ENCODE peak calls at places on chromosome 9, in seven cellular contexts. X is MM.1S, Q is IMR-90, C is GM23338, B is H9, G is GM23248, D is OCI-LY7. M is an unnamed sample.

GRCh38 chr9:115637661-115638060 is 515.9 kb upstream of the PAPPA start:
- DNase-seq in X (no peak), Q (no peak), C (no peak), B (no peak), G (peak; percentile 21), D (no peak), M (no peak)

GRCh38 chr9:70111042-70111602 is 67.5 kb downstream of the MAMDC2 start:
- DNase-seq in X (peak; percentile 68), Q (peak; percentile 81), C (peak; percentile 93), B (peak; percentile 85), G (peak; percentile 75), D (peak; percentile 65), M (peak; percentile 73)

GRCh38 chr9:37905776-37906175 is 1.8 kb upstream of the SLC25A51 start:
- DNase-seq in X (no peak), Q (no peak), C (no peak), B (no peak), G (no peak), D (no peak), M (no peak)

GRCh38 chr9:23621924-23622323 is 204.1 kb downstream of the ELAVL2 start:
- DNase-seq in X (no peak), Q (no peak), C (no peak), B (no peak), G (no peak), D (no peak), M (peak; percentile 97)

GRCh38 chr9:131839281-131840084 is 99.6 kb upstream of the RAPGEF1 start:
- DNase-seq in X (no peak), Q (peak; percentile 65), C (no peak), B (no peak), G (peak; percentile 82), D (no peak), M (no peak)

GRCh38 chr9:77534376-77535057 is 113.6 kb downstream of the GNA14 start:
- DNase-seq in X (no peak), Q (no peak), C (peak; percentile 75), B (peak; percentile 70), G (no peak), D (no peak), M (peak; percentile 66)

GRCh38 chr9:136576269-136576626 is 30.4 kb upstream of the NOTCH1 start:
- DNase-seq in X (no peak), Q (peak; percentile 33), C (no peak), B (no peak), G (peak; percentile 59), D (no peak), M (no peak)

GRCh38 chr9:86821011-86821845 is 126.1 kb downstream of the GAS1 start:
- DNase-seq in X (no peak), Q (peak; percentile 36), C (no peak), B (no peak), G (peak; percentile 63), D (no peak), M (no peak)

GRCh38 chr9:130297371-130297770 is 31.8 kb downstream of the HMCN2 start:
- DNase-seq in X (no peak), Q (no peak), C (no peak), B (no peak), G (no peak), D (no peak), M (no peak)

GRCh38 chr9:93577045-93577939 is 908 bp downstream of the PHF2 start:
- DNase-seq in X (peak; percentile 32), Q (no peak), C (peak; percentile 59), B (no peak), G (peak; percentile 60), D (peak; percentile 49), M (peak; percentile 24)

GRCh38 chr9:81118416-81118815 is 570.9 kb downstream of the TLE1 start:
- DNase-seq in X (no peak), Q (peak; percentile 31), C (no peak), B (no peak), G (no peak), D (no peak), M (no peak)

GRCh38 chr9:104025945-104026344 is 68.2 kb upstream of the SMC2 start:
- DNase-seq in X (no peak), Q (peak; percentile 7), C (no peak), B (no peak), G (peak; percentile 25), D (no peak), M (no peak)

GRCh38 chr9:128159073-128159783 is 837 bp upstream of the BBLN start:
- DNase-seq in X (peak; percentile 31), Q (no peak), C (no peak), B (no peak), G (peak; percentile 12), D (peak; percentile 31), M (no peak)

GRCh38 chr9:20579544-20580309 is 42.6 kb downstream of the MLLT3 start:
- DNase-seq in X (no peak), Q (no peak), C (no peak), B (no peak), G (no peak), D (no peak), M (no peak)

GRCh38 chr9:106920091-106920490 is 57.1 kb downstream of the ZNF462 start:
- DNase-seq in X (no peak), Q (no peak), C (no peak), B (no peak), G (no peak), D (no peak), M (no peak)

GRCh38 chr9:106921989-106922388 is 59.0 kb downstream of the ZNF462 start:
- DNase-seq in X (no peak), Q (peak; percentile 73), C (no peak), B (no peak), G (peak; percentile 58), D (no peak), M (no peak)

GRCh38 chr9:106918825-106919509 is 56.0 kb downstream of the ZNF462 start:
- DNase-seq in X (peak; percentile 69), Q (no peak), C (no peak), B (no peak), G (no peak), D (no peak), M (no peak)

GRCh38 chr9:106921341-106921899 is 58.5 kb downstream of the ZNF462 start:
- DNase-seq in X (peak; percentile 90), Q (peak; percentile 84), C (peak; percentile 21), B (no peak), G (peak; percentile 59), D (no peak), M (peak; percentile 25)

DNA sequence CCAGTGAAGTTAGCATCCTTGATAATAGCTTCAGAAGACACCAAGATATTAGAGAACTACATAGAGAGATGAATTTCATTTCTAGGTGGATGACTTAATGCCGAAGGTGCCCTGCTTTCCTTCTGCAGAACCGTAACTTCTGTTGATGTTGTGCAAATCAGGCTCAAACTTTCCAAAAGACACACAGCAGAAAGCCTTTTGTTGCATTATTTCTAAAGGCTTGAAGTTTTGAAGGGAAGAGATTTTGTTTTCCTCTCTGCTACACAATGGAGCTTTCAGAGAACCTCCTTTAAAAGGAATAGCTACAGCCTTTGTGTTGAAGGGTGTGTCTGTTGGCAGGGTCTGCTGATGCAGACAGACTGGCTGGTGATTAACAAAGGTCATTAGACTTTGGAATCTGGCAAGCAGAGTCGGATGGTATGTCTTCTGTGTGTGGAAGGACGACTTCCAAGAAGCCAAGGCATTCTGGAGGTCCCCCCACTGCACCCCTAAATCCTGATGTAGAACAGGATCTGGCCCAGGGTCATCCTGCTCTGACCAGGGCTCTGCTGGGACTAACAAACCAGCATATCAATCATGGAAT is 57.8 kb downstream of the ZNF462 start:
- DNase-seq in X (no peak), Q (peak; percentile 21), C (no peak), B (no peak), G (peak; percentile 69), D (no peak), M (peak; percentile 44)
- H2AFZ ChIP-seq in X (peak overlapping the region; percentile 61), Q (no peak overlapping the region), C (no peak overlapping the region), B (no peak overlapping the region), G (peak overlapping the region; percentile 78), D (no peak overlapping the region), M (no peak overlapping the region)

DNA sequence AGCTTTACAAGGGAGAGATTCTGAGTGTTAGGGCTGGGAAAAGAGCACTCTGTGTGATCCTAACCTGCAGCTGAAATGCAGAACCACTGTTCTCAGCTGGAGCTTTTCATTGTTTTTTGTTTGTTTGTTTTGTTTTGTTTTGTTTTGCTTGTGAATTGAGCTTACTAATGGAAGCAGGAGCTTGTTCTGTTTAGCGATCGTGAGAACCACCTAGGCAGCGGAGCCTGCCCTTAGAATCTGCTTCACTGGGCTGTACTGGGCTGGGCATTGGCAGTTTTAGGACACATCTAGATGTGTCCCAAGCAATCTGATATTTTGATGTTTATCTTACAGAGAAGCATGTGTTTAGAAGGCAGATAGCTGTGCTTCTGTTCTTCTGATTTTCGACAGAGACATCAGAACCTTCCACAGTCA is 14.3 kb downstream of the SYK start:
- DNase-seq in X (no peak), Q (no peak), C (no peak), B (no peak), G (no peak), D (no peak), M (no peak)
- H3K4me1 ChIP-seq in X (no peaks in the 10 kb centered on the region), Q (no peaks in the 10 kb centered on the region), C (no peaks in the 10 kb centered on the region), B (no peaks in the 10 kb centered on the region), G (no peaks in the 10 kb centered on the region), D (peaks cover 56% of the 10 kb centered on the region), M (no peaks in the 10 kb centered on the region)

DNA sequence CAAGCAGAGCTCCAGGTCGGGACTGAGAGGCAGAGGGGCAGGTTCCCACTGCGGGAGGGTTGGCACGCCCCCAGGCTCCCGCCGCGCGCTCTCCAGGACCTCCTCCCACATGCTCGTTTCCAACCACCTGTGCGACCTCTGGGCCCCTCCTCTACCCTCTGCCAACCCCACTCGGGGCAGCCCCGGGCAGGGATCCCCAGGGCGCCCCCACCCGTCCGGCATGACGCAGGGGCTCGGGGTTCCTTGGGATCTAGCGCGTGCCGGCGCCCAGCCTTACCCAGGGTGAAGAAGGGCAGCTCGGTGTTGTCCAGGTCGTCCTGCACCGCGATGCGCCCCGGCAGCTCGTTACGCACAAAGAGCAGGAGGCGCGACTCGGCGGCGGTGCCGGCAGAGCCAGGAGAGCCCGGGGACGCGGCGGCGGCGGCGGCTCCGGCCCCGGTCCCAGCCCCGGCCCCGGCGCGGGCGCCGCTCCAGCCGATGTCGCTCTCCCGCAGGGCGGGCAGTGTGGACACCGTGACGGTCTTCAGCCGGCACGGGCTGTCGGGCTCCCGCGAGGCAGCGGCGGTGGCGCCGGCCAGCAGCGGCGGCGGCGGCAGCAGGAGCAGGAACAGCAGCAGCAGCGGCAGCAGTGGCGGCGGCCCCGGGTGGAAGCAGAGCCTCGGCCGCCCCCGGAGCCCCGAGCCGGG is 494 bp downstream of the ASTN2 start:
- DNase-seq in X (peak; percentile 20), Q (no peak), C (peak; percentile 66), B (peak; percentile 56), G (peak; percentile 50), D (no peak), M (no peak)
- H2AFZ ChIP-seq in X (no peak overlapping the region), Q (peak overlapping the region; percentile 82), C (peak overlapping the region; percentile 96), B (no peak overlapping the region), G (no peak overlapping the region), D (no peak overlapping the region), M (no peak overlapping the region)

GRCh38 chr9:83986765-83987401 is 6.3 kb downstream of the RMI1 start:
- DNase-seq in X (no peak), Q (peak; percentile 37), C (no peak), B (no peak), G (no peak), D (no peak), M (no peak)

GRCh38 chr9:83988411-83988810 is 7.8 kb downstream of the RMI1 start:
- DNase-seq in X (no peak), Q (no peak), C (no peak), B (no peak), G (no peak), D (no peak), M (no peak)

GRCh38 chr9:83981126-83981871 is 694 bp downstream of the RMI1 start:
- DNase-seq in X (peak; percentile 50), Q (peak; percentile 35), C (peak; percentile 47), B (no peak), G (peak; percentile 77), D (peak; percentile 70), M (peak; percentile 64)

GRCh38 chr9:83987402-83987791 is 6.8 kb downstream of the RMI1 start:
- DNase-seq in X (no peak), Q (no peak), C (no peak), B (no peak), G (no peak), D (no peak), M (no peak)

GRCh38 chr9:83986223-83986622 is 5.6 kb downstream of the RMI1 start:
- DNase-seq in X (no peak), Q (no peak), C (no peak), B (no peak), G (no peak), D (peak; percentile 68), M (no peak)
- H3K4me1 ChIP-seq in X (peaks cover 3% of the 10 kb centered on the region), Q (peaks cover 2% of the 10 kb centered on the region), C (peaks cover 15% of the 10 kb centered on the region), B (no peaks in the 10 kb centered on the region), G (peaks cover 5% of the 10 kb centered on the region), D (peaks cover 57% of the 10 kb centered on the region), M (peaks cover 4% of the 10 kb centered on the region)